ENCODE peak calls at places on chromosome 22, in seven cellular contexts. One of them, this sample, is unnamed.

GRCh38 chr22:38071421-38072321 is 12.3 kb downstream of the SLC16A8 start:
- DNase-seq in GM12878: no peak
- DNase-seq in H1: no peak
- DNase-seq in K562: no peak
- DNase-seq in HepG2: no peak
- DNase-seq in SK-N-SH: peak; percentile 1
- DNase-seq in HCT116: no peak
- DNase-seq in this sample: no peak

GRCh38 chr22:32082331-32082730 is 39.3 kb downstream of the SLC5A1 start:
- DNase-seq in K562: no peak
- DNase-seq in HepG2: no peak
- DNase-seq in SK-N-SH: no peak
- DNase-seq in GM12878: no peak
- DNase-seq in HCT116: no peak
- DNase-seq in H1: no peak
- DNase-seq in this sample: no peak

GRCh38 chr22:33440756-33441155 is 382.6 kb upstream of the SYN3 start:
- DNase-seq in HepG2: no peak
- DNase-seq in GM12878: no peak
- DNase-seq in SK-N-SH: no peak
- DNase-seq in HCT116: no peak
- DNase-seq in H1: no peak
- DNase-seq in K562: no peak
- DNase-seq in this sample: no peak

GRCh38 chr22:26325641-26326040 is 103.4 kb upstream of the ASPHD2 start:
- DNase-seq in H1: no peak
- DNase-seq in SK-N-SH: no peak
- DNase-seq in K562: no peak
- DNase-seq in HCT116: no peak
- DNase-seq in HepG2: no peak
- DNase-seq in GM12878: no peak
- DNase-seq in this sample: no peak

GRCh38 chr22:23803001-23803819 is 16.4 kb downstream of the SMARCB1 start:
- DNase-seq in GM12878: no peak
- DNase-seq in HepG2: no peak
- DNase-seq in H1: no peak
- DNase-seq in HCT116: no peak
- DNase-seq in SK-N-SH: no peak
- DNase-seq in K562: no peak
- DNase-seq in this sample: no peak

GRCh38 chr22:38267086-38267485 is 5.7 kb downstream of the TMEM184B start:
- DNase-seq in K562: peak; percentile 32
- DNase-seq in GM12878: no peak
- DNase-seq in SK-N-SH: no peak
- DNase-seq in H1: no peak
- DNase-seq in HCT116: no peak
- DNase-seq in HepG2: no peak
- DNase-seq in this sample: no peak

GRCh38 chr22:31179345-31179744 is 19.4 kb downstream of the RNF185 start:
- DNase-seq in HepG2: peak; percentile 50
- DNase-seq in GM12878: no peak
- DNase-seq in K562: no peak
- DNase-seq in HCT116: no peak
- DNase-seq in H1: no peak
- DNase-seq in SK-N-SH: no peak
- DNase-seq in this sample: peak; percentile 85

GRCh38 chr22:37581534-37581933 is 1.6 kb upstream of the LGALS2 start:
- DNase-seq in H1: no peak
- DNase-seq in HCT116: no peak
- DNase-seq in SK-N-SH: no peak
- DNase-seq in K562: no peak
- DNase-seq in HepG2: no peak
- DNase-seq in GM12878: no peak
- DNase-seq in this sample: no peak

GRCh38 chr22:25488244-25489020 is 76.0 kb upstream of the GRK3 start:
- DNase-seq in SK-N-SH: peak; percentile 25
- DNase-seq in H1: no peak
- DNase-seq in K562: no peak
- DNase-seq in HCT116: peak; percentile 79
- DNase-seq in GM12878: peak; percentile 26
- DNase-seq in HepG2: peak; percentile 52
- DNase-seq in this sample: peak; percentile 34

DNA sequence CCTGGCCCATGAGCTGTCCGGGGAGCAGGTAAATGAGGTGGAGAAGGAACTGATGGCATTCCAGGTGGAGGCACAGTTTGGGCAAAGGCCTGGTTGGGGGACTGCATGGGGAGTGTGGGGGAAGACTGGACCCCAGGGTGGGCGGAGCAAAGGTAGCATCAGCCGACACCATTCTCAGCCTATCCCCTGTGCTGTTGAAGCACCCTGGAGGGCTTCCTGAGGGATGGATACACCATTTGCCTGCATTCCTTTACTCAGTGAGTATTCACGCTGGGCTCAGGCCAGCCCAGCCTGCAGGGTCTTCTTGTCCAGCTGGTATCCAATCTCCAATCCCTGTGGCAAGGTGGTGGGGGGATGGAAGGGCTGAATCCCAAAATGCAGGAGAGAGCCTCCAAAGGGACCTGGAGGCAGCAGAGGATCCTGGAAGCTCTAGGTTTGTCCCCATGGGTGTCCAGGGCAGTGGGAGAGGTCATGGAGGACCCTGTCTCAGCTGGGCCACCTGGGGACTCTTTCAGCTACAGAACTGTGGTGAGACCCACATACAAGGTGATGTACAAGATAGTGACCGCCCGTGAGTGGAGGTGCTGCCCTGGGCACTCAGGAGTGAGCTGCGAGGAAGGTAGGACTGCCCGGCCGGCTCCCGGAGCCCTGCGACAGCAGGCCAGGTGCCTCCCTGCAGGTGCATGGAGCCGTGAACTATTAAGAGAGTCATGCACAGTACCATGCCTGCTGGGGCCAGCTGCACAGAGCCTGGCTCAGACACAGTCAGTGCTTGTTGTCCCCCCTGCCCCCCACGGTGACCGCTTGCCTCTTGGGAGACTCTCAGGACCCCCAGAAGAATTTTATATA is 9.5 kb downstream of the EMID1 start:
- DNase-seq in SK-N-SH: peak; percentile 3
- DNase-seq in GM12878: no peak
- DNase-seq in HCT116: no peak
- DNase-seq in H1: no peak
- DNase-seq in HepG2: no peak
- DNase-seq in K562: no peak
- DNase-seq in this sample: no peak
- TF ChIP-seq JUND in SK-N-SH: no peak
- TF ChIP-seq JUND in GM12878: no peak
- TF ChIP-seq JUND in HCT116: no peak
- TF ChIP-seq JUND in H1: no peak
- TF ChIP-seq JUND in HepG2: no peak
- TF ChIP-seq JUND in K562: no peak
- TF ChIP-seq JUND in this sample: no peak

DNA sequence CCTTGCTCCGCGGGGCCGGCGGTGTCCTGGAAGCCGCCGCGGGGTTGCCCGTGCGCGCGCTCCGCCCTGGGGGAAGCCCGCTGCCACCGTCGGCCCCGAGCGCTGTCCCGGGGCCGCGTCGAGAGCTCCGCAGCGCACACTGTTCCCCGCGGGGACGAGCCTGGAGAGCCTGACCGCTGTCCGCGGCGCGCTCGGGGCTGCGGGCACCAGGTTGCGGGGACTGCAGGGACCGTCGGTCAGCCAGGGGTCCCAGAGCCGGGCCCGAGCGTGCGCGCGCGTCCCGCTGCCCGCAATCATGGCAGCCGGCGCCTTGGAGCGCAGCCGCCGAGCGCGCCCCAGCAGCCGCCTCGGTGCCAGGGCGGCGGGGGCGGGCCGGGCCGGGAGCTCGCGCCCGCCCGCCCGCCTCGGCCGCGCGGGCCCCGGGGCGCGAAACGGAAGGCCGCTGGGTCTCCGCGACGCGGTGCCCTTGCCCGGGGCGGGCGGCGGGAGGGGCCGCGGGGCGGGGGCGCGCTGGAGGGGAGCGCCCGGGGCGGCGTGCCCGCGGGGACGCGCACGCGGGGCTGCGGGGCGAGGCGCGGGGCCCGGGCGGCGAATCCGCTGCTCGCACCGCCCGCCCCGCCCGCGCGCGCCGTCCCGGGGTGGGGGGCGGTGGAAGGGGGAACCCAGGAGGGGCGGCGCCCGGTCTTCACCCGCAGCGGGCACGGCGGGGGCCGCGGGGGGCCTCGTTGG is 79.4 kb upstream of the PPARA start:
- DNase-seq in HepG2: no peak
- DNase-seq in H1: peak; percentile 71
- DNase-seq in HCT116: no peak
- DNase-seq in GM12878: no peak
- DNase-seq in K562: no peak
- DNase-seq in SK-N-SH: peak; percentile 88
- DNase-seq in this sample: peak; percentile 62
- TF ChIP-seq JUND in HepG2: no peak
- TF ChIP-seq JUND in H1: no peak
- TF ChIP-seq JUND in HCT116: no peak
- TF ChIP-seq JUND in GM12878: no peak
- TF ChIP-seq JUND in K562: no peak
- TF ChIP-seq JUND in SK-N-SH: no peak
- TF ChIP-seq JUND in this sample: no peak

DNA sequence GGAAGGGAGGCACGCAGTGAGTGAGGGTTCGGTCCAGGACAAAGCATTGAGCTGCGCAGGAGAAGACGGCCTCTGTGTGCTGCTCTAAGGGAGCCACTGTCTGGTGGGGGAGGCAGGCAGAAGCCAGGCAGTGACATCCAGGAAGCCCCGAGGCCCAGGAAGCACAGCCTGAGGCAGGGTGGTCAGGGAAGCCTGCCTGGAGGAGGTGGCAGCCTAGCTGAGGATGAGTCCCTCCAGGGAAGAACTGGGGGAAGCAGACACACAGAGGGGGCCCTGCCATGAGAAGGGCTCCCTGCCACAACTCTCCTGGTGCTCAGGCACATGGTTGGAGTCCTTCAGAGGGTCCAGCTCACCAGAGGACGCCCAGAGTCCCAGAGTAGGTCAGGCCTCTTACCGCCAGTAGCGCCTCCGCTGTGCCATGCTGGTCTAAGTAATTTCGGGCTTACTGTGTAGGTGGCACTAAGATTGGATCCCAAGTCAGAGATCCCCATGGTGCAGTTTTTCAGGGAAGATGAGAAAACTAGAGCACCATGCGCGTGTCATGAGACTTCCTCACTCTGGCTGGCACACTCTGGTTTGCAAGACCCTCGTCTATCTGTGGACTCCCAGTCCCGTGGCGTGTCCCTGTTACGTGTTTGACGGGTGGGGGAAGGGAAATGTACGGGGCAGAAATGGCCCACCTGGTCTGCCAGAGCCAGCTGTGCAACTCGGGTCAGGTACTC is 887.2 kb downstream of the BRD1 start:
- DNase-seq in SK-N-SH: no peak
- DNase-seq in GM12878: no peak
- DNase-seq in HepG2: no peak
- DNase-seq in H1: peak; percentile 37
- DNase-seq in HCT116: no peak
- DNase-seq in K562: no peak
- DNase-seq in this sample: no peak
- TF ChIP-seq JUND in SK-N-SH: no peak
- TF ChIP-seq JUND in GM12878: no peak
- TF ChIP-seq JUND in HepG2: no peak
- TF ChIP-seq JUND in H1: no peak
- TF ChIP-seq JUND in HCT116: no peak
- TF ChIP-seq JUND in K562: no peak
- TF ChIP-seq JUND in this sample: no peak

GRCh38 chr22:42932197-42932519 is 75.1 kb upstream of the ARFGAP3 start:
- DNase-seq in HCT116: no peak
- DNase-seq in GM12878: no peak
- DNase-seq in H1: no peak
- DNase-seq in K562: no peak
- DNase-seq in SK-N-SH: no peak
- DNase-seq in HepG2: no peak
- DNase-seq in this sample: no peak

GRCh38 chr22:42928969-42929837 is 72.1 kb upstream of the ARFGAP3 start:
- DNase-seq in H1: no peak
- DNase-seq in K562: no peak
- DNase-seq in HepG2: peak; percentile 73
- DNase-seq in SK-N-SH: no peak
- DNase-seq in GM12878: peak; percentile 61
- DNase-seq in HCT116: no peak
- DNase-seq in this sample: no peak

GRCh38 chr22:42931421-42932196 is 74.5 kb upstream of the ARFGAP3 start:
- DNase-seq in K562: no peak
- DNase-seq in HCT116: no peak
- DNase-seq in HepG2: no peak
- DNase-seq in H1: no peak
- DNase-seq in GM12878: peak; percentile 79
- DNase-seq in SK-N-SH: no peak
- DNase-seq in this sample: no peak

GRCh38 chr22:42929838-42930155 is 72.7 kb upstream of the ARFGAP3 start:
- DNase-seq in HCT116: no peak
- DNase-seq in HepG2: no peak
- DNase-seq in GM12878: no peak
- DNase-seq in K562: no peak
- DNase-seq in SK-N-SH: no peak
- DNase-seq in H1: no peak
- DNase-seq in this sample: no peak

GRCh38 chr22:42930810-42931420 is 73.8 kb upstream of the ARFGAP3 start:
- DNase-seq in HepG2: peak; percentile 53
- DNase-seq in K562: no peak
- DNase-seq in SK-N-SH: no peak
- DNase-seq in HCT116: peak; percentile 46
- DNase-seq in H1: no peak
- DNase-seq in GM12878: no peak
- DNase-seq in this sample: no peak
- TF ChIP-seq JUND in HepG2: no peak
- TF ChIP-seq JUND in K562: no peak
- TF ChIP-seq JUND in SK-N-SH: no peak
- TF ChIP-seq JUND in HCT116: peak; percentile 7
- TF ChIP-seq JUND in H1: no peak
- TF ChIP-seq JUND in GM12878: no peak
- TF ChIP-seq JUND in this sample: no peak

This sample was measured in T47D.